ENCODE peak calls at places on chromosomes 5 and 9, in seven cellular contexts. One of them, this sample, is unnamed. For H3K27me3, the result is how much of the 10 kb centered on the place peaks cover.

GRCh38 chr9:121059998-121060636 is 10.0 kb upstream of the C5 start:
- DNase-seq in HCT116: peak
- DNase-seq in K562: peak
- DNase-seq in H1: no peak
- DNase-seq in NT2/D1: peak
- DNase-seq in GM12878: no peak
- DNase-seq in HepG2: peak
- DNase-seq in this sample: peak

GRCh38 chr9:125189011-125189360 is 617 bp downstream of the PPP6C start:
- DNase-seq in HCT116: no peak
- DNase-seq in K562: peak
- DNase-seq in H1: no peak
- DNase-seq in NT2/D1: no peak
- DNase-seq in GM12878: no peak
- DNase-seq in HepG2: no peak
- DNase-seq in this sample: peak

GRCh38 chr9:113350338-113350672 is 964 bp downstream of the BSPRY start:
- DNase-seq in HCT116: no peak
- DNase-seq in K562: no peak
- DNase-seq in H1: no peak
- DNase-seq in NT2/D1: no peak
- DNase-seq in GM12878: no peak
- DNase-seq in HepG2: no peak
- DNase-seq in this sample: no peak

GRCh38 chr9:76323481-76323880 is 70.7 kb downstream of the RFK start:
- DNase-seq in HCT116: no peak
- DNase-seq in K562: no peak
- DNase-seq in H1: no peak
- DNase-seq in NT2/D1: no peak
- DNase-seq in GM12878: no peak
- DNase-seq in HepG2: no peak
- DNase-seq in this sample: no peak

GRCh38 chr9:134243778-134244467 is 79.6 kb upstream of the RNU6ATAC start:
- DNase-seq in HCT116: no peak
- DNase-seq in K562: no peak
- DNase-seq in H1: no peak
- DNase-seq in NT2/D1: no peak
- DNase-seq in GM12878: peak
- DNase-seq in HepG2: no peak
- DNase-seq in this sample: no peak

GRCh38 chr9:12604154-12604825 is 88.9 kb upstream of the TYRP1 start:
- DNase-seq in HCT116: no peak
- DNase-seq in K562: no peak
- DNase-seq in H1: no peak
- DNase-seq in NT2/D1: no peak
- DNase-seq in GM12878: no peak
- DNase-seq in HepG2: no peak
- DNase-seq in this sample: no peak

GRCh38 chr9:110179734-110180133 is 28.2 kb downstream of the C9orf152 start:
- DNase-seq in HCT116: no peak
- DNase-seq in K562: no peak
- DNase-seq in H1: no peak
- DNase-seq in NT2/D1: no peak
- DNase-seq in GM12878: no peak
- DNase-seq in HepG2: no peak
- DNase-seq in this sample: no peak

GRCh38 chr5:16806691-16807433 is 129.2 kb downstream of the MYO10 start:
- DNase-seq in HCT116: no peak
- DNase-seq in K562: no peak
- DNase-seq in H1: no peak
- DNase-seq in NT2/D1: no peak
- DNase-seq in GM12878: no peak
- DNase-seq in HepG2: no peak
- DNase-seq in this sample: no peak

GRCh38 chr5:73188764-73189521 is 15.9 kb downstream of the TMEM174 start:
- DNase-seq in HCT116: peak
- DNase-seq in K562: no peak
- DNase-seq in H1: no peak
- DNase-seq in NT2/D1: no peak
- DNase-seq in GM12878: no peak
- DNase-seq in HepG2: no peak
- DNase-seq in this sample: no peak

DNA sequence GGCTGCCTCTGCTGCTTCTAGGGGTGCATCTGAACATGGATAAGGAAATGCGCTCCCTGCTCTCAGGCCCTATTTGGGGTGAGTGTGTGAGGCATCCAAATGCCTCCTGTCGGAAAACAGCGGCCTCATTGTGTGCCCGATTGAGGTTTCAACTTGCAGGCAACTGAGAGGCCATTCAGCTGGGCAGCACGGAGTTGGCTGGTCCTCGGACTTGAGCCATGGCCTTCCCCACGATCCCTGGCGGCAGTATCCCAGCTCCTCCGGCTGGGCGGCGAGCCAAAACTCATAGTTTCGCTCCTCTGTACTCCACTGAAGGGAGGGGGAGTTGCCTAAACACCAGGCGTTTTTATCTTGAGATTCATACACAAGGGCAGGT is 597.3 kb upstream of the SGCD start:
- DNase-seq in HCT116: no peak
- DNase-seq in K562: no peak
- DNase-seq in H1: no peak
- DNase-seq in NT2/D1: no peak
- DNase-seq in GM12878: no peak
- DNase-seq in HepG2: no peak
- DNase-seq in this sample: peak
- H3K27me3 ChIP-seq in HCT116: under half
- H3K27me3 ChIP-seq in K562: under half
- H3K27me3 ChIP-seq in H1: under half
- H3K27me3 ChIP-seq in NT2/D1: half or more
- H3K27me3 ChIP-seq in GM12878: under half
- H3K27me3 ChIP-seq in HepG2: under half
- H3K27me3 ChIP-seq in this sample: under half

GRCh38 chr9:120040896-120041295 is 539.1 kb downstream of the CDK5RAP2 start:
- DNase-seq in HCT116: no peak
- DNase-seq in K562: no peak
- DNase-seq in H1: no peak
- DNase-seq in NT2/D1: no peak
- DNase-seq in GM12878: no peak
- DNase-seq in HepG2: no peak
- DNase-seq in this sample: no peak

GRCh38 chr9:120038342-120038741 is 541.6 kb downstream of the CDK5RAP2 start:
- DNase-seq in HCT116: no peak
- DNase-seq in K562: no peak
- DNase-seq in H1: no peak
- DNase-seq in NT2/D1: no peak
- DNase-seq in GM12878: no peak
- DNase-seq in HepG2: no peak
- DNase-seq in this sample: no peak

GRCh38 chr9:120043448-120043847 is 536.5 kb downstream of the CDK5RAP2 start:
- DNase-seq in HCT116: no peak
- DNase-seq in K562: no peak
- DNase-seq in H1: no peak
- DNase-seq in NT2/D1: no peak
- DNase-seq in GM12878: no peak
- DNase-seq in HepG2: no peak
- DNase-seq in this sample: no peak
- TF ChIP-seq YY1 in HCT116: no peak
- TF ChIP-seq YY1 in K562: no peak
- TF ChIP-seq YY1 in H1: no peak
- TF ChIP-seq YY1 in NT2/D1: no peak
- TF ChIP-seq YY1 in GM12878: no peak
- TF ChIP-seq YY1 in HepG2: no peak
- TF ChIP-seq YY1 in this sample: no peak

DNA sequence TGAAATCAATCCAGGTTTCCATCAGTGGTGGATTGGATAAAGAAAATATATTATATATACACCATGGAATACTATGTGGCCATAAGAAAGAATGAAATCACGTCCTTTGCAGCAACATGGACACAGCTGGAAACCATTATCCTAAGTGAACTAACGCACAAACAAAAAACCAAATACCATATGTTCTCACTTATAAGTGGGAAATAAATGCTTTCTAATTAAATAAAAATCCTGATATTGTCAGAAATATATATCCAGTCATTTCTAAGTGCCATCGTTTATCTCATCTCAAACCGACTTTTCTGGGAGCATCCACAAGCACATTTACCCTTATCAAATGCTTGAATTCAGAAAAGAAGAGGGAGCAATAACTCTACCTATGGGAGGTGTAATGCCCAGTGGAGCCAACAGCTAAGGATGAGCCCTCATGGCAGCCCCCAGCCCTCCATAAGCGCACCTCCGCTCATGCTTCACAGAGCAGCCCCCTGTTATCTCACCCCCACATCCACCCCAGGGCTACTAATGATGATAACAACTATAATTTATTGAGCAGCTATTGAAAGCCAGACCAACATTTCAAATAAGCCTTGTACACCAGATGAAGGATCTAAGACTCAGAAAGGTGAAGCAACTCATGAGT is 101.7 kb upstream of the SPOCK1 start:
- DNase-seq in HCT116: no peak
- DNase-seq in K562: no peak
- DNase-seq in H1: no peak
- DNase-seq in NT2/D1: no peak
- DNase-seq in GM12878: no peak
- DNase-seq in HepG2: no peak
- DNase-seq in this sample: peak
- H3K27me3 ChIP-seq in HCT116: half or more
- H3K27me3 ChIP-seq in K562: under half
- H3K27me3 ChIP-seq in H1: under half
- H3K27me3 ChIP-seq in NT2/D1: under half
- H3K27me3 ChIP-seq in GM12878: under half
- H3K27me3 ChIP-seq in HepG2: under half
- H3K27me3 ChIP-seq in this sample: under half

GRCh38 chr5:153491408-153491807 is 938 bp downstream of the GRIA1 start:
- DNase-seq in HCT116: no peak
- DNase-seq in K562: no peak
- DNase-seq in H1: no peak
- DNase-seq in NT2/D1: no peak
- DNase-seq in GM12878: no peak
- DNase-seq in HepG2: no peak
- DNase-seq in this sample: no peak

GRCh38 chr5:153490124-153491085 is at the start of gene GRIA1:
- DNase-seq in HCT116: no peak
- DNase-seq in K562: no peak
- DNase-seq in H1: peak
- DNase-seq in NT2/D1: peak
- DNase-seq in GM12878: no peak
- DNase-seq in HepG2: no peak
- DNase-seq in this sample: peak

GRCh38 chr5:153489611-153490010 is 859 bp upstream of the GRIA1 start:
- DNase-seq in HCT116: no peak
- DNase-seq in K562: no peak
- DNase-seq in H1: no peak
- DNase-seq in NT2/D1: no peak
- DNase-seq in GM12878: no peak
- DNase-seq in HepG2: no peak
- DNase-seq in this sample: no peak
- TF ChIP-seq YY1 in HCT116: no peak
- TF ChIP-seq YY1 in K562: no peak
- TF ChIP-seq YY1 in H1: no peak
- TF ChIP-seq YY1 in NT2/D1: no peak
- TF ChIP-seq YY1 in GM12878: no peak
- TF ChIP-seq YY1 in HepG2: no peak
- TF ChIP-seq YY1 in this sample: no peak